ENCODE peak calls at places on chromosomes 6 and 20, in nine cellular contexts. Q is SK-N-SH, W is endothelial cell of umbilical vein, I is A549, U is GM12878, O is HCT116, M is HepG2, N is K562, T is H1. H is an unnamed sample.

GRCh38 chr6:167945937-167946485 is 51.5 kb upstream of the KIF25 start:
- DNase-seq in Q (no peak), W (no peak), I (peak; percentile 17), U (no peak), O (no peak), M (no peak), N (no peak), T (no peak), H (no peak)

GRCh38 chr6:43702522-43703440 is 15.2 kb upstream of the MRPS18A start:
- DNase-seq in Q (no peak), W (peak; percentile 91), I (peak; percentile 92), U (no peak), O (peak; percentile 92), M (peak; percentile 93), N (peak; percentile 98), T (peak; percentile 91), H (peak; percentile 60)

GRCh38 chr6:8914700-8915099 is 479.4 kb upstream of the SLC35B3 start:
- DNase-seq in Q (no peak), W (no peak), I (no peak), U (no peak), O (no peak), M (no peak), N (no peak), T (no peak), H (no peak)

GRCh38 chr6:164045082-164045481 is 630.6 kb downstream of the QKI start:
- DNase-seq in Q (no peak), W (no peak), I (no peak), U (no peak), O (no peak), M (no peak), N (no peak), T (no peak), H (no peak)

GRCh38 chr6:168968228-168968627 is 285.4 kb downstream of the THBS2 start:
- DNase-seq in Q (no peak), W (no peak), I (no peak), U (no peak), O (no peak), M (peak; percentile 44), N (peak; percentile 17), T (no peak), H (peak; percentile 25)

GRCh38 chr6:104768906-104769305 is 90.8 kb downstream of the HACE1 start:
- DNase-seq in Q (no peak), W (no peak), I (no peak), U (no peak), O (no peak), M (no peak), N (no peak), T (no peak), H (no peak)

GRCh38 chr6:5159162-5159561 is 74.0 kb downstream of the PPP1R3G start:
- DNase-seq in Q (no peak), W (no peak), I (no peak), U (no peak), O (no peak), M (no peak), N (no peak), T (no peak), H (no peak)

GRCh38 chr6:10381133-10381829 is 33.6 kb downstream of the TFAP2A start:
- DNase-seq in Q (no peak), W (no peak), I (peak; percentile 27), U (no peak), O (no peak), M (no peak), N (no peak), T (no peak), H (no peak)

GRCh38 chr6:11761744-11762620 is 16.6 kb downstream of the ADTRP start:
- DNase-seq in Q (no peak), W (no peak), I (no peak), U (no peak), O (no peak), M (no peak), N (no peak), T (no peak), H (no peak)

GRCh38 chr6:11766056-11766455 is 12.5 kb downstream of the ADTRP start:
- DNase-seq in Q (no peak), W (peak; percentile 49), I (peak; percentile 22), U (no peak), O (no peak), M (no peak), N (peak; percentile 69), T (no peak), H (no peak)

GRCh38 chr6:11764250-11764604 is 14.4 kb downstream of the ADTRP start:
- DNase-seq in Q (no peak), W (no peak), I (no peak), U (no peak), O (no peak), M (no peak), N (no peak), T (no peak), H (no peak)

GRCh38 chr6:11762782-11763459 is 15.7 kb downstream of the ADTRP start:
- DNase-seq in Q (no peak), W (peak; percentile 34), I (no peak), U (no peak), O (no peak), M (no peak), N (no peak), T (no peak), H (no peak)

GRCh38 chr6:11763460-11764249 is 14.9 kb downstream of the ADTRP start:
- DNase-seq in Q (no peak), W (no peak), I (no peak), U (no peak), O (no peak), M (no peak), N (no peak), T (no peak), H (no peak)
- TF ChIP-seq CTCF in Q (no peak), W (no peak), I (no peak), U (no peak), O (no peak), M (no peak), N (no peak), T (no peak), H (no peak)

GRCh38 chr6:35742842-35743241 is 6.0 kb downstream of the ARMC12 start:
- DNase-seq in Q (no peak), W (no peak), I (no peak), U (no peak), O (no peak), M (peak; percentile 91), N (no peak), T (no peak), H (no peak)

GRCh38 chr6:35737413-35738211 is 780 bp downstream of the ARMC12 start:
- DNase-seq in Q (peak; percentile 79), W (peak; percentile 77), I (peak; percentile 78), U (no peak), O (peak; percentile 65), M (peak; percentile 87), N (peak; percentile 79), T (no peak), H (peak; percentile 88)

GRCh38 chr6:35736982-35737412 is at the start of gene ARMC12:
- DNase-seq in Q (no peak), W (no peak), I (no peak), U (no peak), O (no peak), M (no peak), N (no peak), T (no peak), H (no peak)

GRCh38 chr6:35736293-35736894 is 438 bp upstream of the ARMC12 start:
- DNase-seq in Q (peak; percentile 81), W (peak; percentile 54), I (peak; percentile 39), U (no peak), O (no peak), M (peak; percentile 60), N (peak; percentile 85), T (no peak), H (peak; percentile 84)

DNA sequence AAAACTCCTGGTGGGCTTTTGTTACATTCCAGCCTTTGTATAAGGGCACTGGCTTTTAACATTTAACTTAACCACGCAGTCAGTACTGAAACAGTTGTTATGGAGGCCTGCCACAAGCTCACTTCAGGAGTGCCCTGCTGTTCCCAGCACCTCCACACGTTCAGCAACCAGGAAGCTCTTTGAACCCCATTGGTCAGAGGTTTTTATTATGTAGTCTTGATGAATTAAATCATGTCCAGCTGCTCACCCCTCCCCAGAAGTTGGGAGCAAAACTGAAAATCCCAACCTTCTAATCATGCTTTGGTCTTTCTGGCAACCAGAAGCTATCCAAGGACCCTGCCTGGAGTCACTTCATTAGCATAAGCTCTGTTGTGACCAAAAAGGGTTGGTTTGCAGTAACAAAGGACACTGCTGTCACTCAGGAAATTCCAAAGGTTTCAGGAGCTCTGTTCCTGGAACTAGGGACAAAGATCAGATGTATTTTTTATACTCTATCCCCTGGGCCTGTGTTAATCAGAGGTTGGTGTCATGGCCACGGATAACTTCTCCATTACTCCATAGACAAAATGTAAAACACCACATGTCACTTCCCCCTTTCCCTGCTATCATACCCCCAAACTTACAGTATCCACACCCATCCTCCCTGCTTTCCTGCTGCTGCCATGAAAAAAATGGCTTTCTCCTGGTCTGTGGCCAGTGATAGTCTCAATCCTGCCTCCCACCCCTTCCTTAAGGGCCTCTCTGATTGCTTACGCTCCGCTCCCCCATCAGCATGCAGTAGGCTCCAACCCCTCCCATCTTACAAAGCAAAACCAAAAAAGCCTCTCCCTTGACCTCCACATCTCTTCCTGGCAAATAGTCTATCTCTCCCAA is 3.0 kb downstream of the ARMC12 start:
- DNase-seq in Q (no peak), W (no peak), I (no peak), U (no peak), O (no peak), M (peak; percentile 94), N (no peak), T (no peak), H (no peak)
- H3K4me3 ChIP-seq in Q (no peak overlapping the region), W (no peak overlapping the region), I (no peak overlapping the region), U (no peak overlapping the region), O (no peak overlapping the region), M (peak overlapping the region; percentile 22), N (no peak overlapping the region), T (no peak overlapping the region), H (no peak overlapping the region)

GRCh38 chr6:13398421-13398994 is 70.2 kb upstream of the TBC1D7 start:
- DNase-seq in Q (peak; percentile 24), W (no peak), I (no peak), U (no peak), O (no peak), M (no peak), N (no peak), T (no peak), H (no peak)

GRCh38 chr6:13397359-13398080 is 69.2 kb upstream of the TBC1D7 start:
- DNase-seq in Q (no peak), W (no peak), I (peak; percentile 47), U (peak; percentile 68), O (no peak), M (no peak), N (no peak), T (no peak), H (peak; percentile 61)

GRCh38 chr6:13398081-13398406 is 69.7 kb upstream of the TBC1D7 start:
- DNase-seq in Q (no peak), W (no peak), I (no peak), U (no peak), O (no peak), M (no peak), N (no peak), T (no peak), H (no peak)

GRCh38 chr6:13396241-13396792 is 68.0 kb upstream of the TBC1D7 start:
- DNase-seq in Q (no peak), W (no peak), I (no peak), U (no peak), O (no peak), M (no peak), N (no peak), T (no peak), H (no peak)

DNA sequence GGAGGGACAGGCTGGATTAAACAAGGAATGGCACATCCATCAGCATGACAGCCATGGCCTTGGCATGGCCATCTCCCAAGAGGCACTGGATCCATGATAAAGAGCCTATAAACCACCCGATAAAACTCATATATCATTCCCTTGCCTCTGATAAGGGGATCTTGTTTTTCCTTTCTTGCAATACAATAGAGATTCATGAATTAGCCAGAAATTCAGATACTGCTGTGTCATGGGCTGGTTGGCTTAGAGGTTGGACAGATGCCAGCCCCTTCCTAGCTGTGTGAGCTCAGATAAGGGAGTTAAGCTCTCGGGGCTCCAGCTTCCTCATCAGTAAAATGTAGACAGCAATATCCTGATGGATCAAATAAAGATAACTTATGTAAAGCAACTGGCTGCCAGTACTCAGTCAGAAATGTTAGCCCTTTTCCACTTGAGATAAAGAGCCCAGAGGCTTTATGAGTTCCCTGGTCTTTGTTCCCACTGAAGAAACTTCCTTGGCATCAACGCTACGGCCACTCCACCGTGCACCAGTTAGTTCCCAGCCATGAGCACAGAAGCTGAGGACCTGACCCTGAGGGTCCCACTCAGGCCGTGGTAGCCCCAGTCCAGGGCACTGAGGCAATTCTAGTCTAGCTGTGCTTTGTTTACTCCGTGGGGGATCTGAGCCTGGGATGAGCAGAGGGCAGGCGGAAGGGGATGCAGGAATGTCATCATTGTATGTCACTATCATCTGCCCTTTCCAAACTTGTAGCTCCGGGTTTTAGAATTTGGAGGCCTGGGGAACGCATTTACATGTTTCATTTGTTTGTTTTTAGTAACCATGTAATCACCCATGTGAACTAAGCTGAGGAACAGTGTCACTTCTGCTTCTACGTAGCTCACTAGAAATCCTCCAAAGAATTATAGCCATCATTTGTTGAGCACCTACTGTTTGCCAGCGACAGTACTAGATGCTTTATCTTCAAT is 67.2 kb upstream of the TBC1D7 start:
- DNase-seq in Q (peak; percentile 65), W (peak; percentile 100), I (peak; percentile 70), U (no peak), O (no peak), M (peak; percentile 59), N (peak; percentile 98), T (no peak), H (peak; percentile 90)
- TF ChIP-seq MAX in Q (no peak), W (no peak), I (no peak), U (no peak), O (no peak), M (no peak), N (no peak), T (no peak), H (no peak)

GRCh38 chr20:24305366-24305765 is 164.1 kb upstream of the SYNDIG1 start:
- DNase-seq in Q (no peak), W (no peak), I (no peak), U (no peak), O (no peak), M (no peak), N (no peak), T (no peak), H (no peak)

GRCh38 chr20:24297928-24298327 is 171.5 kb upstream of the SYNDIG1 start:
- DNase-seq in Q (no peak), W (no peak), I (no peak), U (no peak), O (no peak), M (no peak), N (no peak), T (no peak), H (no peak)

GRCh38 chr20:24303393-24303792 is 166.0 kb upstream of the SYNDIG1 start:
- DNase-seq in Q (no peak), W (no peak), I (peak; percentile 33), U (no peak), O (no peak), M (no peak), N (no peak), T (no peak), H (peak; percentile 11)
- TF ChIP-seq CTCF in Q (peak; percentile 18), W (no peak), I (no peak), U (no peak), O (no peak), M (no peak), N (no peak), T (no peak), H (no peak)